ENCODE peak calls at places on chromosomes 2 and 18, in eight cellular contexts. E, U, K, A, J, T, F and O are unnamed samples. For H3K9me2, the result is how much of the 10 kb centered on the place peaks cover.

GRCh38 chr2:69100220-69100723 is 87.3 kb downstream of the ANTXR1 start:
- DNase-seq in E (no peak), U (no peak), K (no peak), A (no peak), J (no peak), T (no peak), F (no peak), O (no peak)

GRCh38 chr2:232931636-232932035 is 61.6 kb downstream of the SNORC start:
- DNase-seq in E (no peak), U (no peak), K (no peak), A (no peak), J (no peak), T (no peak), F (no peak), O (no peak)

GRCh38 chr2:55157474-55157884 is 74.6 kb downstream of the CLHC1 start:
- DNase-seq in E (peak), U (no peak), K (no peak), A (no peak), J (no peak), T (no peak), F (peak), O (no peak)

GRCh38 chr2:239769574-239770145 is 255.5 kb downstream of the NDUFA10 start:
- DNase-seq in E (no peak), U (no peak), K (no peak), A (no peak), J (no peak), T (no peak), F (no peak), O (no peak)

GRCh38 chr2:25401307-25402021 is 59.7 kb upstream of the DNMT3A start:
- DNase-seq in E (no peak), U (no peak), K (no peak), A (no peak), J (peak), T (no peak), F (no peak), O (no peak)

GRCh38 chr2:30958571-30959220 is 151.4 kb upstream of the CAPN13 start:
- DNase-seq in E (no peak), U (no peak), K (no peak), A (peak), J (no peak), T (no peak), F (no peak), O (no peak)

GRCh38 chr2:29123584-29124349 is 8.6 kb downstream of the CLIP4 start:
- DNase-seq in E (peak), U (peak), K (peak), A (no peak), J (no peak), T (peak), F (no peak), O (no peak)

GRCh38 chr2:168758970-168759820 is 43.2 kb upstream of the NOSTRIN start:
- DNase-seq in E (peak), U (peak), K (peak), A (peak), J (peak), T (no peak), F (peak), O (peak)

GRCh38 chr2:188394931-188395330 is 103.3 kb downstream of the GULP1 start:
- DNase-seq in E (no peak), U (no peak), K (no peak), A (no peak), J (no peak), T (no peak), F (no peak), O (no peak)

GRCh38 chr18:21315741-21316187 is 73.7 kb downstream of the GREB1L start:
- DNase-seq in E (no peak), U (peak), K (peak), A (peak), J (no peak), T (no peak), F (no peak), O (no peak)

GRCh38 chr2:70896765-70897202 is 38.9 kb upstream of the ATP6V1B1 start:
- DNase-seq in E (no peak), U (no peak), K (no peak), A (peak), J (no peak), T (no peak), F (no peak), O (no peak)

GRCh38 chr2:241891988-241892298 is 22.4 kb downstream of the RTP5 start:
- DNase-seq in E (no peak), U (no peak), K (no peak), A (no peak), J (no peak), T (no peak), F (no peak), O (no peak)

GRCh38 chr2:234308814-234309195 is 188.1 kb downstream of the ARL4C start:
- DNase-seq in E (peak), U (no peak), K (no peak), A (no peak), J (peak), T (no peak), F (no peak), O (no peak)

GRCh38 chr2:109487237-109487869 is 126.4 kb downstream of the SEPTIN10 start:
- DNase-seq in E (no peak), U (no peak), K (no peak), A (no peak), J (no peak), T (no peak), F (no peak), O (no peak)

GRCh38 chr2:120722603-120723421 is 12.9 kb upstream of the GLI2 start:
- DNase-seq in E (peak), U (no peak), K (no peak), A (no peak), J (no peak), T (no peak), F (no peak), O (no peak)

GRCh38 chr2:230400041-230400440 is 16.0 kb upstream of the SP100 start:
- DNase-seq in E (no peak), U (no peak), K (no peak), A (no peak), J (no peak), T (no peak), F (no peak), O (no peak)

GRCh38 chr18:33440384-33441043 is at the start of gene CCDC178:
- DNase-seq in E (no peak), U (peak), K (no peak), A (peak), J (no peak), T (no peak), F (peak), O (no peak)

GRCh38 chr18:30280861-30281470 is 761.6 kb downstream of the DSC3 start:
- DNase-seq in E (peak), U (peak), K (peak), A (peak), J (peak), T (no peak), F (peak), O (peak)

GRCh38 chr2:238235856-238236255 is 4.0 kb downstream of the HES6 start:
- DNase-seq in E (no peak), U (no peak), K (no peak), A (no peak), J (no peak), T (no peak), F (no peak), O (no peak)

GRCh38 chr18:77376733-77377094 is 127.1 kb downstream of the GALR1 start:
- DNase-seq in E (no peak), U (no peak), K (no peak), A (no peak), J (no peak), T (no peak), F (no peak), O (no peak)

GRCh38 chr2:72940786-72941185 is 23.5 kb downstream of the EMX1 start:
- DNase-seq in E (no peak), U (no peak), K (no peak), A (peak), J (no peak), T (no peak), F (no peak), O (no peak)

GRCh38 chr2:178292586-178292985 is 98.3 kb downstream of the OSBPL6 start:
- DNase-seq in E (no peak), U (no peak), K (no peak), A (no peak), J (no peak), T (no peak), F (no peak), O (no peak)

GRCh38 chr18:34108206-34108605 is 116.5 kb downstream of the NOL4 start:
- DNase-seq in E (no peak), U (no peak), K (no peak), A (no peak), J (no peak), T (no peak), F (no peak), O (no peak)

GRCh38 chr2:209473930-209474419 is 50.1 kb downstream of the MAP2 start:
- DNase-seq in E (peak), U (peak), K (peak), A (no peak), J (no peak), T (peak), F (no peak), O (no peak)

GRCh38 chr2:11746807-11747459 is 501 bp downstream of the LPIN1 start:
- DNase-seq in E (peak), U (peak), K (no peak), A (peak), J (peak), T (peak), F (peak), O (peak)

DNA sequence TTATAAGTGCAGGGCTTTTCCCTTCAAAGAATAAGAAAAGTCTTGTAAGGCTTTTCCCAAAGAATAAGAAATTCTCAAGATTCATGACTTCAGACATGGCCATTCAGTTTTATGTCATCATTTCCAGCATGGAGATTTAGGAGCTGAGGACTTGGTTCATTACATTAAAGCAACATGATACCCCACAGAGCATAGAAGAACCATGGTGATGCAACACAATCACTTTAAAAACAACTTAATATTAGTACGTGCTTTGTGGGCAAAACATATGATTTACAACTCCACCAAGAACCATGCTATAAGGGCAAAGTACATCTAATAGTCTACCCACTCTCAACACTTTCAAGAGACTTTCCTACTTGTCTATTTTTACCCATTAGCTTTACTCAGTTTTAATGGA is 214.4 kb downstream of the SRBD1 start:
- DNase-seq in E (no peak), U (no peak), K (no peak), A (no peak), J (no peak), T (no peak), F (no peak), O (no peak)
- H3K9me2 ChIP-seq in E (under half), U (under half), K (under half), A (under half), J (under half), T (under half), F (under half), O (under half)

DNA sequence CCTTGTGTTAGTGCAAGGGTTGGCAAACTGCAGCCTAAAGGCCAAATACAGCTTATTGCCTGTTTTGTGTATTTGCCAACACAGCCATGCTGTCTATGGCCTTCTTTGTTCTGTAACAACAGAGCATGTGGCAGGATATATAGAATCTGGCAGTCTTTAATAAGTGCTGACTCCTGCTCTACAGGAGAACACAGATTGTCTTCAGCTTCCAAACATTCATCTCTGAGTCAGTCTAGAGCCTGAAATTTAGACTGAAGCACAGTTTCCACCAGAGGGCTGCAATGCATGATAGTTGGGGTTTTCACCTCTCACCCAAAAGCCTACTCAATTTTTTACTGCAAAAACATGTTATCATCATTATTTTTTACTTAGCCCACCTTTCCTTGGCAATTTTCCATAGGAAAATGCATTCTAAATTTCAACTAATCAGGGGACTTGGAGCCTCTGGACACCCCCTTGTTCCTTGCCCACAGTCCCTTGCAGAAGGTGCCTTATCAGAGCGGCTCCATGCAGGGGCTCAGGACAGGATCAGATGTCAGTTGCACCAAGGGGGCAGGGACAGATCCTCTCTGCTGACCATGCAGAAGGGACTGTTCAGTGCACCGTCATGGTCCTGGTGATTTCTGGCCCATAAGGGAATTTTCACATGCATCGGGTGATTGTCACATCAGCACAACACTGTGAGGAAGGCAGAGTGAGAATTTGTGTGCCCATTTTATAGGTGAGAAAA is 12.4 kb downstream of the IL37 start:
- DNase-seq in E (peak), U (no peak), K (no peak), A (no peak), J (no peak), T (no peak), F (no peak), O (no peak)
- TF ChIP-seq CTCF in E (no peak), U (no peak), K (no peak), A (no peak), J (no peak), T (no peak), F (no peak), O (no peak)

DNA sequence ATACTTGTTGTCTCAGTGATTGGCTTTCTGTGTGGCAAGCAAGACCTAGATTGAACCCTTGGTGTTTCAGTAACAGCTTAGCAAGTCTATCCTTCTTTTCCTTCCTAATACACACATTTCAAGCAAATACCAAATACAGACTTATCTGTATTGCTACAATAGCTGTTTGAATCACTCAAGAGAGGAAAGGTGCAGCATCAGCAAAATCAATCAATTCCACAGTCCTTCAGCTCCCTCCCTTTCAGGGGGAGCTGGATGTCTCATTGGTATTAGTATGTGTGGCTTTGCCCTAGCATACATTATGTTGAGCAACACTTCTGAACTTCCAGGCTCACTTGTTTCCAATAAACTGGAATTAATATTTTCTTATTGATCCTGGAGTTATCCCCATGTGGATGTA is 323.1 kb downstream of the TMX3 start:
- DNase-seq in E (no peak), U (no peak), K (no peak), A (no peak), J (no peak), T (no peak), F (no peak), O (no peak)
- H2AFZ ChIP-seq in E (no peak), U (no peak), K (no peak), A (peak), J (no peak), T (no peak), F (no peak), O (no peak)

DNA sequence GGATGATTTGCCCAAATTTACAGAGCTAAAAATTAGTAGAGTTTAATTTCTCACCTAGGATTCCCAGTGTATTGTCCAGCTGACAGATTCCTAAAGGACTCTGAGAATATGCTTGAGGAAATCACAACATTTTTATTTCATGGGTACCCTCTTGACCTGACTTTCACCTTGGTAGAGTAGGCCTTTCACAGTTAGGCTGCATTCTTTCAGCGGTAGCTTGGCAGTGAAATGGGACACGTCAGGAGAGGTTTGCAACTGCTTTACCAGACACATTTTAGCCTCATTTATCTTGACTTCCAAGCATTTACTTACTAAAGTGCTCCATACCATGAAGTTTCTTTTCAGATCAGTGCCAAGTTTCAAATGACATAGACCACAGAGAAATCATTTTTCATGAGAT is 938.0 kb upstream of the LRRTM1 start:
- DNase-seq in E (no peak), U (no peak), K (no peak), A (peak), J (no peak), T (no peak), F (no peak), O (no peak)
- H3K9me2 ChIP-seq in E (under half), U (under half), K (under half), A (under half), J (under half), T (under half), F (under half), O (under half)

GRCh38 chr2:102848366-102848839 is 86.6 kb downstream of the TMEM182 start:
- DNase-seq in E (peak), U (peak), K (no peak), A (peak), J (no peak), T (no peak), F (peak), O (no peak)
- TF ChIP-seq CTCF in E (peak), U (peak), K (peak), A (peak), J (peak), T (peak), F (peak), O (no peak)

GRCh38 chr18:45522371-45522770 is 92.9 kb upstream of the SLC14A2 start:
- DNase-seq in E (no peak), U (no peak), K (no peak), A (no peak), J (no peak), T (no peak), F (no peak), O (no peak)
- H2AFZ ChIP-seq in E (no peak), U (no peak), K (no peak), A (no peak), J (no peak), T (no peak), F (no peak), O (no peak)